ENCODE peak calls at places on chromosomes 3 and 15, in eight cellular contexts. Y, J, A, F, U, H, E and C are unnamed samples.
A peak's percentile ranks its signal among the peaks of the same experiment; 100 is the strongest.

GRCh38 chr15:48463366-48463880 is 132.2 kb downstream of the DUT start:
- DNase-seq in Y (peak; percentile 16), J (no peak), A (no peak), F (no peak), U (no peak), H (no peak), E (no peak), C (no peak)

GRCh38 chr3:87796137-87796899 is 262.5 kb downstream of the CGGBP1 start:
- DNase-seq in Y (no peak), J (no peak), A (no peak), F (no peak), U (no peak), H (no peak), E (no peak), C (no peak)

GRCh38 chr15:66894363-66894762 is 171.0 kb upstream of the SMAD3 start:
- DNase-seq in Y (no peak), J (no peak), A (no peak), F (no peak), U (no peak), H (no peak), E (no peak), C (no peak)

GRCh38 chr3:190831225-190831624 is 31.3 kb downstream of the GMNC start:
- DNase-seq in Y (no peak), J (no peak), A (no peak), F (no peak), U (no peak), H (no peak), E (no peak), C (no peak)

GRCh38 chr3:125140011-125140813 is 72.3 kb downstream of the SLC12A8 start:
- DNase-seq in Y (no peak), J (no peak), A (no peak), F (no peak), U (no peak), H (no peak), E (no peak), C (peak; percentile 33)

GRCh38 chr3:27195059-27195458 is 174.1 kb downstream of the NEK10 start:
- DNase-seq in Y (no peak), J (no peak), A (peak; percentile 13), F (no peak), U (no peak), H (no peak), E (no peak), C (peak; percentile 12)

GRCh38 chr15:73493936-73494335 is 51.0 kb downstream of the REC114 start:
- DNase-seq in Y (no peak), J (no peak), A (no peak), F (no peak), U (no peak), H (no peak), E (no peak), C (peak; percentile 15)

GRCh38 chr15:56215769-56216168 is 27.9 kb downstream of the RFX7 start:
- DNase-seq in Y (peak; percentile 17), J (no peak), A (no peak), F (no peak), U (peak; percentile 32), H (no peak), E (no peak), C (peak; percentile 10)

GRCh38 chr15:36589971-36590370 is 10.5 kb downstream of the CDIN1 start:
- DNase-seq in Y (no peak), J (no peak), A (no peak), F (no peak), U (no peak), H (no peak), E (no peak), C (no peak)

GRCh38 chr3:134803051-134803505 is 8.0 kb downstream of the EPHB1 start:
- DNase-seq in Y (no peak), J (no peak), A (no peak), F (peak; percentile 71), U (no peak), H (no peak), E (peak; percentile 29), C (no peak)

GRCh38 chr3:120615863-120616599 is 19.9 kb downstream of the NDUFB4 start:
- DNase-seq in Y (no peak), J (no peak), A (no peak), F (no peak), U (no peak), H (no peak), E (no peak), C (no peak)

GRCh38 chr3:47003461-47004368 is 24.2 kb downstream of the NBEAL2 start:
- DNase-seq in Y (no peak), J (no peak), A (no peak), F (no peak), U (no peak), H (no peak), E (no peak), C (no peak)

GRCh38 chr3:136931587-136931986 is 26.2 kb upstream of the IL20RB start:
- DNase-seq in Y (peak; percentile 34), J (no peak), A (no peak), F (no peak), U (no peak), H (no peak), E (no peak), C (no peak)

GRCh38 chr3:171862993-171863521 is 19.9 kb downstream of the TMEM212 start:
- DNase-seq in Y (no peak), J (no peak), A (no peak), F (no peak), U (no peak), H (no peak), E (no peak), C (no peak)

GRCh38 chr15:25981114-25981513 is 118.0 kb upstream of the ATP10A start:
- DNase-seq in Y (no peak), J (no peak), A (no peak), F (no peak), U (no peak), H (no peak), E (no peak), C (no peak)

GRCh38 chr3:34683851-34684250 is 885.4 kb downstream of the PDCD6IP start:
- DNase-seq in Y (peak; percentile 64), J (peak; percentile 16), A (no peak), F (peak; percentile 70), U (no peak), H (peak; percentile 31), E (peak; percentile 15), C (peak; percentile 70)

GRCh38 chr3:49914906-49915305 is 11.2 kb upstream of the MST1R start:
- DNase-seq in Y (no peak), J (no peak), A (no peak), F (no peak), U (no peak), H (no peak), E (no peak), C (no peak)

GRCh38 chr3:149771652-149772271 is 19.5 kb upstream of the COMMD2 start:
- DNase-seq in Y (peak; percentile 43), J (peak; percentile 23), A (no peak), F (peak; percentile 65), U (no peak), H (peak; percentile 55), E (peak; percentile 24), C (peak; percentile 56)